ENCODE peak calls at places on chromosome 10, in five cellular contexts. W is DND-41, I is pancreas, D is iPS DF 6.9, Q is NT2/D1. N is an unnamed sample.

GRCh38 chr10:124624006-124624405 is 120.2 kb downstream of the FAM53B start:
- DNase-seq in W (no peak), I (no peak), D (no peak), Q (no peak), N (no peak)

GRCh38 chr10:131183546-131184045 is 127.9 kb downstream of the TCERG1L start:
- DNase-seq in W (no peak), I (no peak), D (no peak), Q (no peak), N (peak; percentile 27)

GRCh38 chr10:73304876-73305275 is 52.4 kb upstream of the MRPS16 start:
- DNase-seq in W (no peak), I (no peak), D (no peak), Q (no peak), N (no peak)

GRCh38 chr10:7666253-7667023 is at the start of gene ITIH5:
- DNase-seq in W (no peak), I (peak; percentile 36), D (no peak), Q (no peak), N (no peak)

GRCh38 chr10:132867801-132868644 is 74.3 kb downstream of the CFAP46 start:
- DNase-seq in W (no peak), I (no peak), D (no peak), Q (no peak), N (no peak)

GRCh38 chr10:118405933-118406332 is 63.8 kb upstream of the FAM204A start:
- DNase-seq in W (no peak), I (no peak), D (no peak), Q (no peak), N (no peak)

GRCh38 chr10:11901036-11901301 is 77.8 kb downstream of the PROSER2 start:
- DNase-seq in W (no peak), I (no peak), D (no peak), Q (no peak), N (no peak)

GRCh38 chr10:86363184-86363832 is 3.3 kb downstream of the GRID1 start:
- DNase-seq in W (no peak), I (no peak), D (no peak), Q (peak; percentile 50), N (no peak)

GRCh38 chr10:86087716-86088115 is 278.9 kb downstream of the GRID1 start:
- DNase-seq in W (no peak), I (no peak), D (no peak), Q (no peak), N (no peak)

GRCh38 chr10:28532223-28532508 is 752 bp upstream of the WAC start:
- DNase-seq in W (no peak), I (no peak), D (no peak), Q (peak; percentile 13), N (no peak)

GRCh38 chr10:28533571-28534304 is 820 bp downstream of the WAC start:
- DNase-seq in W (peak; percentile 74), I (peak; percentile 71), D (no peak), Q (peak; percentile 18), N (peak; percentile 79)

GRCh38 chr10:28532509-28533314 is at the start of gene WAC:
- DNase-seq in W (peak; percentile 95), I (peak; percentile 96), D (peak; percentile 74), Q (peak; percentile 92), N (peak; percentile 98)

GRCh38 chr10:28533315-28533564 is 322 bp downstream of the WAC start:
- DNase-seq in W (no peak), I (no peak), D (no peak), Q (no peak), N (no peak)

DNA sequence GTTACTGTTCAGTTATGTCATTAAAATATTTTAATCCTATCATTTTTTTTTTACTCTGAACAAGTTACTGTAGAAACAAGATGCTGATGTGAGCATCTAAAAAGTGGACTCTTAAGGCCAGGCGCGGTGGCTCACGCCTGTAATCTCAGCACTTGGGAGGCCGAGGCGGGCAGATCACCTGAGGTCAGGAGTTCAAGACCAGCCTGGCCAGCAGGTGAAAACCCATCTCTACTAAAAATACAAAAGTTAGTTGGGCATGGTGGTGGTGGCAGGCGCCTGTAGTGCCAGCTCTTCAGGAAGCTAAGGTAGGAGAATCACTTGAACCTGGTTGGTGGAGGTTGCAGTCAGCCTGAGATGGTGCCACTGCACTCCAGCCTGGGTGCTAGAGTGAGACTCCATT is 2.9 kb downstream of the WAC start:
- DNase-seq in W (no peak), I (no peak), D (no peak), Q (no peak), N (no peak)
- H3K4me3 ChIP-seq in W (no peak overlapping the region), I (no peak overlapping the region), D (no peak overlapping the region), Q (no peak overlapping the region), N (no peak overlapping the region)

GRCh38 chr10:79313911-79314439 is 33.3 kb upstream of the PPIF start:
- DNase-seq in W (no peak), I (peak; percentile 19), D (no peak), Q (no peak), N (no peak)
- H3K36me3 ChIP-seq in W (peaks cover 36% of the 10 kb centered on the region), I (no peaks in the 10 kb centered on the region), D (peaks cover 4% of the 10 kb centered on the region), Q (peaks cover 55% of the 10 kb centered on the region), N (no peaks in the 10 kb centered on the region)

GRCh38 chr10:31924833-31925232 is 3.8 kb downstream of the ARHGAP12 start:
- DNase-seq in W (no peak), I (no peak), D (no peak), Q (no peak), N (no peak)

GRCh38 chr10:31926765-31927596 is 1.6 kb downstream of the ARHGAP12 start:
- DNase-seq in W (no peak), I (no peak), D (no peak), Q (no peak), N (no peak)

GRCh38 chr10:31928531-31929259 is at the start of gene ARHGAP12:
- DNase-seq in W (peak; percentile 86), I (peak; percentile 93), D (no peak), Q (peak; percentile 54), N (peak; percentile 84)

GRCh38 chr10:31927597-31928530 is 767 bp downstream of the ARHGAP12 start:
- DNase-seq in W (peak; percentile 86), I (peak; percentile 64), D (no peak), Q (no peak), N (peak; percentile 70)

DNA sequence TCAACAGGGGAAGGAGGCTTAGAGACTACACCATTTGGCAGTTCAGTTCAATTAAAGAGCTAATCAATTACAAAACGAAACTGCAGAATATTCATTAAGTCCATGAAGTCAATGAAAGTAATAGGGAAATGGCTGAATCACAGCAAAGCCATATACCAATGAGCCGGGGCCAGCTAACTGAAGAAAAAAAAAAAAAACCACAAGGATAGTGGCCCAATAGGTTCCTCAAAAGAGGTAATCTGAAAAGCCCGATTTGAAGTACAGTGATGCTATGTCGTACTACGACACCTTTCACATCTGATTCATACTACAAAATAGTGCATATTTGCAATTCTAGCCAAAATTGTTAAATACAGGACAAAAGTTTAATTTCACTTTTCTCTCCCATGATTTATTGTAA is 2.5 kb downstream of the ARHGAP12 start:
- DNase-seq in W (no peak), I (no peak), D (no peak), Q (no peak), N (no peak)
- H3K4me3 ChIP-seq in W (no peak overlapping the region), I (peak overlapping the region; percentile 75), D (no peak overlapping the region), Q (no peak overlapping the region), N (no peak overlapping the region)

GRCh38 chr10:94644352-94644751 is 39.2 kb upstream of the CYP2C18 start:
- DNase-seq in W (no peak), I (no peak), D (no peak), Q (no peak), N (no peak)
- H3K36me3 ChIP-seq in W (no peaks in the 10 kb centered on the region), I (no peaks in the 10 kb centered on the region), D (no peaks in the 10 kb centered on the region), Q (no peaks in the 10 kb centered on the region), N (no peaks in the 10 kb centered on the region)

GRCh38 chr10:26626066-26626465 is 71.4 kb upstream of the PDSS1 start:
- DNase-seq in W (no peak), I (no peak), D (no peak), Q (no peak), N (no peak)

GRCh38 chr10:26622891-26623290 is 74.6 kb upstream of the PDSS1 start:
- DNase-seq in W (no peak), I (no peak), D (no peak), Q (no peak), N (no peak)

GRCh38 chr10:26624017-26624416 is 73.5 kb upstream of the PDSS1 start:
- DNase-seq in W (no peak), I (no peak), D (no peak), Q (no peak), N (no peak)

GRCh38 chr10:26621243-26621888 is 76.1 kb upstream of the PDSS1 start:
- DNase-seq in W (no peak), I (no peak), D (no peak), Q (no peak), N (no peak)

DNA sequence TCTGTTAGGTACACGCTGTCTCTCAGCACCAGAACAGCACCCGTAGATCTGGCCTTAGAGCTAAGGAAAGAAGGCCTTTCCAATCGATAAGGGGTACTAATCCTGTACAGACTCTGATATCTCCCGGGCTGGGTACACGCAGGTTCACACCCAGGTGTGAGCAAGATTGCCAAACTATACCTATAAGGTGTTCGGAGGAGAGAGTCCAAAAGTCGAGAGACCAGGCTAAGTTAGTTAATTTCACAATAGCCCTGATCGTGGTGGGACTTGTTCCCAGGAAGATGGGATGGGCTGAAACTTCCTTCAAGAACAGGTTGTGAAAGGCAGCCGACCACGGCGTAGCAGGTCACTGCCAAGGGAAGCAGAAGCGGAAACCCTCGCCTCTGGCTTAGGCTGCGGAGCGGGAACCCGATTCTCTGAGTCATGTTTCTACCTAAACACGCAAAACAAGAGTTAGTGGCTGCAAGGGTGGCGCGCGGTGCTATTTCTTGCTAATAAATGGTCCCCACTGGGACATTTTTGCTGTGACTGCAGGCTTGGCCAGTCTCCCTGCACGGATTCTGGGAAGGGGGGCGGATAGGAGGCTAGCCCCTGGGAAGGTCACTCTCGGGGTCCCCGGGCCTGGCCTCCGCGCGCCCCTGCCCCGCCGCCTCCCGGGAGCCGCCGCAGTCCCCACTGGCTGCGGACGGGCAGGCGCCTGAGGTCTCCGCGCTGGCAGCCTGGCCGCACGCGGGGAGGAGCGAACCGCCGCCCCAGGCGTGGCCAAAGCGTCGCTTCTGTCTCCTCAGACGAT is 75.4 kb upstream of the PDSS1 start:
- DNase-seq in W (no peak), I (peak; percentile 40), D (no peak), Q (no peak), N (no peak)
- H3K4me3 ChIP-seq in W (no peak overlapping the region), I (peak overlapping the region; percentile 57), D (peak overlapping the region; percentile 36), Q (peak overlapping the region; percentile 42), N (peak overlapping the region; percentile 53)

GRCh38 chr10:43921881-43922280 is 273.2 kb upstream of the ZNF32 start:
- DNase-seq in W (no peak), I (no peak), D (no peak), Q (no peak), N (no peak)
- H3K36me3 ChIP-seq in W (no peaks in the 10 kb centered on the region), I (no peaks in the 10 kb centered on the region), D (no peaks in the 10 kb centered on the region), Q (no peaks in the 10 kb centered on the region), N (no peaks in the 10 kb centered on the region)

N was measured in CD8-positive, alpha-beta T cell.